ENCODE peak calls at places on chromosome 20, in nine cellular contexts. K, R, Z, X, H, A, C, B and D are unnamed samples.

GRCh38 chr20:35473684-35474083 is 18.3 kb downstream of the CEP250 start:
- DNase-seq in K (no peak), R (no peak), Z (no peak), X (no peak), H (no peak), A (no peak), C (no peak), B (no peak), D (no peak)

GRCh38 chr20:49641683-49642649 is 71.7 kb downstream of the B4GALT5 start:
- DNase-seq in K (no peak), R (no peak), Z (no peak), X (no peak), H (no peak), A (no peak), C (peak; percentile 53), B (peak; percentile 53), D (no peak)

GRCh38 chr20:34083137-34083536 is 28.9 kb downstream of the EIF2S2 start:
- DNase-seq in K (peak; percentile 17), R (peak; percentile 89), Z (peak; percentile 96), X (peak; percentile 72), H (peak; percentile 50), A (peak; percentile 82), C (peak; percentile 75), B (peak; percentile 60), D (peak; percentile 95)

GRCh38 chr20:51382986-51383821 is 159.3 kb downstream of the NFATC2 start:
- DNase-seq in K (no peak), R (no peak), Z (no peak), X (no peak), H (no peak), A (peak; percentile 58), C (peak; percentile 71), B (no peak), D (no peak)

GRCh38 chr20:24697411-24697810 is 228.0 kb downstream of the SYNDIG1 start:
- DNase-seq in K (no peak), R (peak; percentile 48), Z (no peak), X (no peak), H (no peak), A (no peak), C (no peak), B (no peak), D (no peak)

GRCh38 chr20:48679603-48680002 is 148.2 kb downstream of the PREX1 start:
- DNase-seq in K (peak; percentile 82), R (no peak), Z (no peak), X (peak; percentile 33), H (no peak), A (no peak), C (no peak), B (peak; percentile 75), D (no peak)

GRCh38 chr20:23413862-23414422 is 7.3 kb downstream of the NAPB start:
- DNase-seq in K (no peak), R (no peak), Z (no peak), X (no peak), H (no peak), A (no peak), C (no peak), B (no peak), D (no peak)

GRCh38 chr20:35059612-35060011 is 33.0 kb downstream of the TRPC4AP start:
- DNase-seq in K (no peak), R (no peak), Z (no peak), X (no peak), H (no peak), A (no peak), C (no peak), B (no peak), D (no peak)

GRCh38 chr20:50552979-50553378 is 42.8 kb downstream of the PTPN1 start:
- DNase-seq in K (no peak), R (no peak), Z (no peak), X (no peak), H (no peak), A (no peak), C (no peak), B (no peak), D (no peak)

GRCh38 chr20:23918101-23918862 is 38.7 kb upstream of the CST5 start:
- DNase-seq in K (no peak), R (no peak), Z (no peak), X (no peak), H (no peak), A (no peak), C (no peak), B (no peak), D (no peak)

GRCh38 chr20:23086056-23086551 is at the start of gene CD93:
- DNase-seq in K (peak; percentile 8), R (peak; percentile 86), Z (peak; percentile 61), X (peak; percentile 66), H (no peak), A (no peak), C (no peak), B (no peak), D (no peak)

GRCh38 chr20:59184880-59185447 is 21.3 kb downstream of the ZNF831 start:
- DNase-seq in K (no peak), R (no peak), Z (peak; percentile 2), X (no peak), H (no peak), A (no peak), C (no peak), B (no peak), D (peak; percentile 29)

GRCh38 chr20:5710551-5710950 is 39.6 kb upstream of the SHLD1 start:
- DNase-seq in K (no peak), R (no peak), Z (no peak), X (no peak), H (no peak), A (no peak), C (no peak), B (no peak), D (no peak)

GRCh38 chr20:44742304-44743079 is 3.2 kb upstream of the KCNK15 start:
- DNase-seq in K (no peak), R (no peak), Z (no peak), X (no peak), H (no peak), A (no peak), C (no peak), B (no peak), D (no peak)

GRCh38 chr20:48283470-48284110 is 498.3 kb upstream of the SULF2 start:
- DNase-seq in K (no peak), R (no peak), Z (peak; percentile 96), X (peak; percentile 79), H (no peak), A (peak; percentile 93), C (peak; percentile 88), B (peak; percentile 61), D (peak; percentile 77)

GRCh38 chr20:20019123-20019522 is 2.0 kb downstream of the NAA20 start:
- DNase-seq in K (no peak), R (no peak), Z (no peak), X (no peak), H (no peak), A (no peak), C (peak; percentile 63), B (no peak), D (no peak)

GRCh38 chr20:373171-373890 is 7.2 kb upstream of the TRIB3 start:
- DNase-seq in K (peak; percentile 46), R (no peak), Z (peak; percentile 98), X (no peak), H (peak; percentile 43), A (peak; percentile 88), C (no peak), B (no peak), D (peak; percentile 84)

GRCh38 chr20:3814928-3815495 is 5.3 kb upstream of the AP5S1 start:
- DNase-seq in K (no peak), R (no peak), Z (no peak), X (no peak), H (no peak), A (no peak), C (no peak), B (no peak), D (no peak)

GRCh38 chr20:31869942-31870702 is at the start of the genes DUSP15 and TTLL9:
- DNase-seq in K (peak; percentile 67), R (peak; percentile 89), Z (no peak), X (no peak), H (no peak), A (peak; percentile 29), C (peak; percentile 55), B (peak; percentile 51), D (no peak)

GRCh38 chr20:32327087-32327681 is 30.9 kb upstream of the ASXL1 start:
- DNase-seq in K (no peak), R (no peak), Z (peak; percentile 91), X (no peak), H (no peak), A (peak; percentile 52), C (no peak), B (no peak), D (peak; percentile 51)

GRCh38 chr20:437787-438486 is 24.4 kb downstream of the TBC1D20 start:
- DNase-seq in K (no peak), R (peak; percentile 49), Z (no peak), X (no peak), H (no peak), A (no peak), C (no peak), B (peak; percentile 44), D (no peak)

DNA sequence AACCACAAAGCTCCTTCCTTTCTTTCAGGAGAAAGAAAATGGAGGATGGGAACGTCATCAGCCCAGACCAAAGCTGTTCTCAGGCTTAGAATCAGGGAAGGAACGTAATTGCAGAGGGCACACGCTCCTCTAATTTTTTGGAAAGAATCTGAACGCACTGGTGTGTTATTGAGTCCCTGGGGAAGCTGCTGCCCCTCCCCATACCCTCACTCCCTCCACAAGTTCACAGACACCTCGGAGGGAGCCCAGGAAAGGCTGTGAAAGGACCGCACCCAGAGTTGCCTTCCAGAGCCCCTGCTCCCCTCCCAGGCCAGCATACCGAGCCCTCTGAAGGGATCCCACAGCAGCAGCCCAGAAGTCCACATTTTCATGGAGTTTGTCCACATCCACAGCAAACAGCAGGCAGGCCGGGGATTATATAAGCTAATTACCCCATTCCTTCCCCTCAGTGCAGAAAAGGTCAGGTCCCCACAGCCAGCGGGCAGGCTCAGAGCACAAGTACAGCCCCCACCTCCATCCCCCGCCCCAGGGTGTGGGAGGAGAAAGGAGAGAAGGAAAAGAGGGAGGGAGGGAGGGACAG is 53.7 kb downstream of the ANKRD60 start:
- DNase-seq in K (no peak), R (peak; percentile 92), Z (no peak), X (no peak), H (no peak), A (peak; percentile 21), C (no peak), B (no peak), D (no peak)
- TF ChIP-seq CTCF in K (no peak), R (no peak), Z (no peak), X (no peak), H (no peak), A (no peak), C (no peak), B (no peak), D (no peak)

GRCh38 chr20:64260239-64260638 is 4.7 kb downstream of the PCMTD2 start:
- DNase-seq in K (no peak), R (peak; percentile 37), Z (no peak), X (no peak), H (no peak), A (no peak), C (no peak), B (no peak), D (no peak)
- H3K4me3 ChIP-seq in K (no peak overlapping the region), R (no peak overlapping the region), Z (no peak overlapping the region), X (no peak overlapping the region), H (no peak overlapping the region), A (no peak overlapping the region), C (no peak overlapping the region), B (no peak overlapping the region), D (no peak overlapping the region)

GRCh38 chr20:37903317-37904007 is 535 bp downstream of the VSTM2L start:
- DNase-seq in K (peak; percentile 29), R (no peak), Z (no peak), X (no peak), H (no peak), A (no peak), C (no peak), B (no peak), D (no peak)
- TF ChIP-seq CTCF in K (peak; percentile 56), R (no peak), Z (no peak), X (no peak), H (peak; percentile 26), A (no peak), C (no peak), B (no peak), D (no peak)

GRCh38 chr20:62772994-62773858 is 23.0 kb upstream of the MRGBP start:
- DNase-seq in K (no peak), R (no peak), Z (no peak), X (peak; percentile 80), H (no peak), A (peak; percentile 70), C (no peak), B (no peak), D (no peak)
- H3K4me3 ChIP-seq in K (no peak overlapping the region), R (no peak overlapping the region), Z (no peak overlapping the region), X (no peak overlapping the region), H (no peak overlapping the region), A (no peak overlapping the region), C (no peak overlapping the region), B (no peak overlapping the region), D (no peak overlapping the region)